ENCODE peak calls at places on chromosome 10, in seven cellular contexts. J is left ventricle myocardium inferior, M is astrocyte, W is MM.1S, O is GM10248, G is osteoblast, T is Peyer's patch. D is an unnamed sample.

GRCh38 chr10:49366460-49366859 is 29.4 kb downstream of the DRGX start:
- DNase-seq in M (no peak), W (no peak), T (no peak), O (no peak), J (no peak), G (no peak), D (no peak)

GRCh38 chr10:75037171-75038153 is 74.0 kb upstream of the SAMD8 start:
- DNase-seq in J (no peak), G (peak; percentile 63), T (no peak), W (no peak), M (no peak), O (peak; percentile 13), D (no peak)

GRCh38 chr10:4546500-4546899 is 279.5 kb upstream of the AKR1E2 start:
- DNase-seq in W (no peak), O (no peak), M (peak; percentile 93), G (no peak), T (no peak), J (no peak), D (no peak)

GRCh38 chr10:85916192-85916747 is 450.3 kb downstream of the GRID1 start:
- DNase-seq in J (no peak), O (no peak), T (no peak), M (no peak), G (no peak), W (no peak), D (no peak)

GRCh38 chr10:85995791-85996190 is 370.8 kb downstream of the GRID1 start:
- DNase-seq in W (no peak), J (no peak), O (no peak), T (no peak), G (no peak), M (no peak), D (peak; percentile 50)

GRCh38 chr10:34249634-34250033 is 565.5 kb downstream of the PARD3 start:
- DNase-seq in O (no peak), T (no peak), J (no peak), G (no peak), M (no peak), W (no peak), D (no peak)

GRCh38 chr10:16606923-16607322 is 85.2 kb upstream of the C1QL3 start:
- DNase-seq in J (no peak), T (no peak), W (no peak), O (no peak), M (no peak), G (no peak), D (no peak)

GRCh38 chr10:109427421-109427820 is 495.9 kb downstream of the XPNPEP1 start:
- DNase-seq in M (peak; percentile 17), G (no peak), J (no peak), W (no peak), O (no peak), T (no peak), D (no peak)

GRCh38 chr10:72756674-72757385 is 64.9 kb downstream of the MCU start:
- DNase-seq in W (no peak), M (peak; percentile 84), J (no peak), G (peak; percentile 3), O (no peak), T (no peak), D (no peak)

GRCh38 chr10:25105262-25105661 is 69.5 kb upstream of the GPR158 start:
- DNase-seq in J (no peak), T (no peak), O (no peak), M (no peak), G (peak; percentile 48), W (no peak), D (no peak)

GRCh38 chr10:70448236-70448635 is 6.8 kb upstream of the NODAL start:
- DNase-seq in J (no peak), G (no peak), O (no peak), T (no peak), W (no peak), M (no peak), D (no peak)

GRCh38 chr10:11337516-11337915 is 273.9 kb downstream of the USP6NL start:
- DNase-seq in G (no peak), M (no peak), J (no peak), T (no peak), O (peak; percentile 44), W (no peak), D (no peak)

GRCh38 chr10:230758-231157 is 95.5 kb downstream of the ZMYND11 start:
- DNase-seq in T (no peak), M (no peak), G (no peak), W (no peak), J (no peak), O (no peak), D (peak; percentile 54)

GRCh38 chr10:61623101-61623500 is 39.6 kb upstream of the CABCOCO1 start:
- DNase-seq in W (no peak), O (no peak), T (no peak), M (peak; percentile 17), G (no peak), J (no peak), D (no peak)

GRCh38 chr10:6321880-6322279 is 119.1 kb downstream of the PFKFB3 start:
- DNase-seq in T (no peak), G (peak; percentile 49), M (peak; percentile 39), W (no peak), O (no peak), J (no peak), D (no peak)

GRCh38 chr10:103333934-103334520 is 16.9 kb downstream of the PCGF6 start:
- DNase-seq in W (peak; percentile 55), T (no peak), M (peak; percentile 4), G (no peak), J (no peak), O (peak; percentile 35), D (peak; percentile 50)
- TF ChIP-seq CTCF in W (peak; percentile 55), T (peak; percentile 50), M (peak; percentile 56), G (peak; percentile 72), J (peak; percentile 69), O (peak; percentile 54), D (peak; percentile 94)

DNA sequence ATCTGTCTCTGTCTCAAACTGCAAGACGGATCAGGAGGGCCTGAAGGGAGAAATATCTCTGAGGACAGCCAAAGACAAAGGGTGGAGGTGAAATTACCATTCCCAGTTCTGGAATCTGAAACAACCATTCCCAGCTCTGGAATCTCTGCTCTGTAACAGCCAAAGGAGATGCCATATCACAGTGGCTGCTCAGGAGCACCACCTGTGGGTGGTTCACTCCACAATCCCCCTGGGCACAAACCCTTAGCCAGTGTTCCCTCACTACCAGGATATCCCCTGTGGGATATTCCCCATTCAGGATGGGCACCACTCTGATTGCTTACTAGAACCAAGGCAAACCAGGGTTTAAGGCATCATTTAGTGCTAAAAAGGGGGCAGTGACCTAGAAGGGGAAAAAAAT is 199.0 kb downstream of the HTR7 start:
- DNase-seq in O (no peak), W (no peak), J (no peak), M (no peak), G (no peak), T (no peak), D (no peak)
- TF ChIP-seq CTCF in O (no peak), W (no peak), J (no peak), M (no peak), G (peak; percentile 26), T (no peak), D (peak; percentile 12)

GRCh38 chr10:1403508-1404230 is 333.7 kb downstream of the ADARB2 start:
- DNase-seq in J (no peak), O (no peak), W (no peak), M (no peak), T (peak; percentile 24), G (peak; percentile 73), D (peak; percentile 35)
- TF ChIP-seq CTCF in J (no peak), O (no peak), W (no peak), M (no peak), T (no peak), G (no peak), D (peak; percentile 63)

DNA sequence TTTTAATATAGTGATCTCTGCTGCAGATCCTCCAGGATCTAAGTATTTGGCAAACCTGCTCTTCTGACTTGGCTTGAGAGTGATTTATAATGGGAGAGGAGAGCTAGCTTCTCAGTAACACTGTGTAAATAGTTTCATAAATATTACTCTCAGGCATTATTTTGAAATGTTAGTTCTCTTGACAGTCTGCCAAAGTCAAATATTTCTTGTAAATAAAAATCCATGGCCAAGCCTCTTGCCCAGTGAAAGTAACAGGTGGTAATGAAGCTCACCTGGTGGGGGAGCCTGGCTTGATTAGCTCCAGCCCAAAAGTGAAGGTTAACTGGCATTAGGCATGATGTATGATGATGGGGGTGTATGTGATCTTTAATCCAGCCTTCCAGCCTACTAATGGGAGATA is 1055.9 kb downstream of the KCNMA1 start:
- DNase-seq in G (no peak), O (no peak), W (no peak), M (no peak), J (no peak), T (no peak), D (no peak)
- TF ChIP-seq CTCF in G (no peak), O (no peak), W (no peak), M (no peak), J (no peak), T (no peak), D (no peak)

DNA sequence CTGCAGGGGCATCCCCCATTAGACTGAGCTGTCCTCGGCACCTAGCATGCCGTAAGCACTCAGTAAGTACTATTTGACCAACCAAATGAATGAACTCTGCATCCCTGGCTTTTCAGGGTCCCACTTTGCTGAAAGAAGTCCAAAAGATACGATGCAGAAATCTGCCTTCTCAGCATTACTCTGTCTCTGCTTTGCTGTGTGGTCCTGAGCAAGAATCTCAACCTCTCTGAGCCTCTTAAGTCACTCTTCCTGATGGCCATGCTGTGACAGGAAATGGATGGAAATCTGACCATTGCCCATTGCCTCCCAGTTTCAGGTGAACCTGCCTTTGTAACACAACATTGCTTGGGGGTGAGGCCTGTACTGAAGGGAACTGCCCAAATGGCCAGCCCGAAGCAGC is 48.0 kb downstream of the GPAM start:
- DNase-seq in J (no peak), G (no peak), M (no peak), T (no peak), W (no peak), O (no peak), D (no peak)
- TF ChIP-seq CTCF in J (no peak), G (no peak), M (no peak), T (no peak), W (no peak), O (no peak), D (no peak)

DNA sequence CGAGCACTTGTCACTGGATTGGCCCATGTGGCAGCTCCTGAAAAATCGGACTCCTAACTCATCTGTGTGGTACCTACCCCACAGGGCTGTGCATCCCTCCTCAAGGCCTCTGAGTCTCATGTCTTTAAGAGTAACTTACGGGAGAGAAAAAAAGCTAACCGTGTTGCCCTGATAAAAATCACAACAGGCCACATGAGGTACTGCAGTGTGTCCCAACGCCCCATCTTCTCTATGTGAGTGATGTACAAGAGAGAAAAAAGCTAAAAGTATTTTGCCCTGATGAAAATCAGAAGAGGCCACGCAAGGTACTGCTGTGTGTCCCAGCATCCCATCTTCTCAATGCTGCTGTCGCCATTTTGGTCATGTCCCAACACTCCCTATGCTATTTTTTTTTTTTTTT is 41.2 kb upstream of the ADRB1 start:
- DNase-seq in G (no peak), T (no peak), J (no peak), O (no peak), M (no peak), W (no peak), D (peak; percentile 21)
- TF ChIP-seq CTCF in G (no peak), T (no peak), J (no peak), O (no peak), M (peak; percentile 9), W (peak; percentile 6), D (peak; percentile 41)

D was measured in OCI-LY7.